ENCODE peak calls at places on chromosomes 4 and X, in six cellular contexts. Z, W, G, U, B and S are unnamed samples.

GRCh38 chr4:177660223-177660622 is 218.0 kb upstream of the AGA start:
- DNase-seq in Z (no peak), W (no peak), G (no peak), U (no peak), B (no peak), S (no peak)

GRCh38 chrX:19625612-19626011 is 110.3 kb upstream of the MAP3K15 start:
- DNase-seq in Z (no peak), W (peak; percentile 18), G (no peak), U (peak; percentile 25), B (no peak), S (no peak)

GRCh38 chr4:1600211-1600780 is 83.8 kb downstream of the FAM53A start:
- DNase-seq in Z (no peak), W (no peak), G (no peak), U (no peak), B (no peak), S (no peak)

GRCh38 chr4:25954293-25954904 is 40.4 kb downstream of the SMIM20 start:
- DNase-seq in Z (no peak), W (no peak), G (no peak), U (no peak), B (no peak), S (no peak)

GRCh38 chrX:7147431-7147977 is at the start of gene STS:
- DNase-seq in Z (peak; percentile 34), W (peak; percentile 6), G (peak; percentile 59), U (no peak), B (peak; percentile 35), S (peak; percentile 61)

GRCh38 chr4:2765832-2766526 is 9.8 kb upstream of the TNIP2 start:
- DNase-seq in Z (no peak), W (no peak), G (no peak), U (no peak), B (no peak), S (no peak)

GRCh38 chrX:42229533-42229932 is 306.2 kb upstream of the CASK start:
- DNase-seq in Z (no peak), W (no peak), G (no peak), U (no peak), B (no peak), S (no peak)

GRCh38 chrX:28170713-28171112 is 189.5 kb upstream of the DCAF8L1 start:
- DNase-seq in Z (no peak), W (no peak), G (no peak), U (no peak), B (no peak), S (no peak)

GRCh38 chr4:174189392-174190029 is 94.0 kb downstream of the FBXO8 start:
- DNase-seq in Z (no peak), W (no peak), G (no peak), U (no peak), B (no peak), S (no peak)

GRCh38 chrX:153773741-153774575 is 6.9 kb upstream of the SRPK3 start:
- DNase-seq in Z (no peak), W (no peak), G (no peak), U (no peak), B (no peak), S (peak; percentile 40)